ENCODE peak calls at places on chromosomes 6 and 20, in ten cellular contexts. K is Panc1, N is HCT116, A is stomach, T is esophagus muscularis mucosa, F is SK-N-SH, D is sigmoid colon, U is GM12878, G is K562, I is transverse colon. L is an unnamed sample. For H3K4me1, the result is how much of the 10 kb centered on the place peaks cover.

GRCh38 chr6:47646689-47647088 is 51.7 kb upstream of the ADGRF4 start:
- DNase-seq in G (no peak), I (no peak), N (no peak), A (no peak), U (no peak), F (no peak), T (no peak), K (no peak), D (no peak), L (no peak)

GRCh38 chr20:62880935-62881661 is 19.5 kb upstream of the TCFL5 start:
- DNase-seq in U (no peak), N (no peak), F (no peak), D (no peak), G (no peak), K (no peak), A (no peak), I (no peak), T (no peak), L (no peak)

GRCh38 chr20:21229163-21229562 is 74.0 kb upstream of the XRN2 start:
- DNase-seq in K (no peak), G (no peak), F (no peak), U (no peak), D (no peak), T (no peak), N (peak), A (no peak), I (no peak), L (no peak)

GRCh38 chr6:42778072-42778471 is 3.8 kb upstream of the BICRAL start:
- DNase-seq in U (no peak), K (no peak), F (no peak), G (no peak), I (no peak), A (no peak), D (no peak), T (no peak), N (no peak), L (no peak)

GRCh38 chr20:10271470-10272219 is 53.0 kb downstream of the SNAP25 start:
- DNase-seq in G (no peak), F (no peak), K (no peak), T (peak), N (no peak), I (no peak), U (no peak), D (no peak), A (no peak), L (no peak)

GRCh38 chr20:5528719-5529256 is 212.0 kb upstream of the PROKR2 start:
- DNase-seq in N (peak), G (peak), K (peak), D (peak), U (peak), T (no peak), I (peak), A (peak), F (peak), L (peak)

GRCh38 chr6:149723771-149724417 is 6.0 kb upstream of the LATS1 start:
- DNase-seq in N (peak), K (no peak), A (peak), F (peak), I (peak), D (no peak), U (no peak), T (no peak), G (peak), L (peak)

GRCh38 chr20:1802385-1803215 is 92.6 kb upstream of the SIRPA start:
- DNase-seq in A (no peak), G (peak), D (peak), F (peak), T (no peak), I (peak), K (no peak), N (no peak), U (no peak), L (peak)

GRCh38 chr6:28402197-28402596 is 2.6 kb upstream of the ZSCAN12 start:
- DNase-seq in I (no peak), N (no peak), D (no peak), A (no peak), G (no peak), U (no peak), K (no peak), T (no peak), F (no peak), L (no peak)

GRCh38 chr6:109024784-109025183 is 69.9 kb downstream of the SESN1 start:
- DNase-seq in D (no peak), A (no peak), G (no peak), F (no peak), I (no peak), K (no peak), N (no peak), U (no peak), T (no peak), L (no peak)

GRCh38 chr6:129860901-129861665 is at the start of gene TMEM244:
- DNase-seq in A (no peak), K (no peak), D (no peak), N (no peak), U (no peak), G (no peak), I (no peak), T (no peak), F (no peak), L (no peak)

GRCh38 chr6:63882208-63882607 is 246.6 kb downstream of the PHF3 start:
- DNase-seq in K (peak), T (no peak), D (no peak), G (no peak), N (peak), I (no peak), U (no peak), F (peak), A (no peak), L (no peak)

GRCh38 chr6:124780621-124781020 is 181.6 kb upstream of the RNF217 start:
- DNase-seq in K (no peak), A (no peak), F (no peak), T (no peak), I (no peak), U (no peak), N (no peak), G (no peak), D (no peak), L (no peak)

GRCh38 chr20:61411743-61412142 is 159.7 kb downstream of the CDH4 start:
- DNase-seq in K (no peak), G (no peak), T (no peak), I (no peak), F (no peak), A (no peak), U (no peak), N (no peak), D (no peak), L (no peak)

GRCh38 chr20:9769954-9770353 is 68.9 kb downstream of the PAK5 start:
- DNase-seq in T (no peak), I (no peak), N (no peak), K (no peak), G (no peak), A (no peak), F (no peak), U (no peak), D (no peak), L (no peak)

GRCh38 chr6:105087571-105088211 is 92.1 kb downstream of the POPDC3 start:
- DNase-seq in D (no peak), A (peak), K (no peak), T (no peak), G (peak), U (peak), F (peak), I (peak), N (peak), L (no peak)

GRCh38 chr6:125748534-125749111 is 809 bp upstream of the HEY2 start:
- DNase-seq in U (no peak), D (no peak), T (no peak), K (no peak), F (peak), I (no peak), N (no peak), G (no peak), A (no peak), L (peak)

GRCh38 chr6:111686249-111686997 is 80.7 kb upstream of the TRAF3IP2 start:
- DNase-seq in T (peak), N (no peak), D (no peak), I (no peak), U (no peak), G (no peak), A (no peak), F (peak), K (no peak), L (no peak)

GRCh38 chr6:111823831-111824607 is 49.2 kb downstream of the FYN start:
- DNase-seq in F (no peak), G (no peak), T (no peak), I (no peak), A (no peak), D (no peak), N (no peak), U (no peak), K (no peak), L (no peak)

GRCh38 chr20:62759981-62760431 is 36.3 kb upstream of the MRGBP start:
- DNase-seq in A (no peak), K (no peak), G (no peak), N (no peak), T (no peak), D (no peak), I (no peak), F (no peak), U (no peak), L (peak)

GRCh38 chr6:52284131-52284459 is 447 bp downstream of the MCM3 start:
- DNase-seq in T (no peak), U (no peak), N (no peak), D (peak), K (no peak), I (peak), G (peak), A (no peak), F (peak), L (no peak)

GRCh38 chr6:109526905-109527628 is 44.0 kb upstream of the ZBTB24 start:
- DNase-seq in I (peak), N (peak), K (peak), F (peak), U (peak), T (no peak), G (peak), D (no peak), A (peak), L (no peak)

GRCh38 chr20:50450961-50451752 is 59.0 kb upstream of the PTPN1 start:
- DNase-seq in U (peak), G (no peak), A (peak), T (no peak), D (peak), F (no peak), I (peak), N (no peak), K (no peak), L (peak)

GRCh38 chr6:25173951-25174474 is 105.2 kb upstream of the CARMIL1 start:
- DNase-seq in I (no peak), U (no peak), N (peak), K (peak), G (no peak), F (no peak), T (no peak), D (no peak), A (no peak), L (no peak)

GRCh38 chr20:40314278-40314677 is 374.8 kb downstream of the MAFB start:
- DNase-seq in U (no peak), I (no peak), G (no peak), K (no peak), A (no peak), F (no peak), D (no peak), N (no peak), T (peak), L (no peak)

GRCh38 chr6:141829996-141830395 is 302.7 kb upstream of the GJE1 start:
- DNase-seq in A (no peak), U (no peak), N (no peak), I (no peak), K (no peak), T (no peak), D (no peak), F (no peak), G (no peak), L (no peak)

GRCh38 chr6:108799791-108800190 is 48.4 kb upstream of the ARMC2 start:
- DNase-seq in G (no peak), T (no peak), D (no peak), N (no peak), I (no peak), A (no peak), F (no peak), K (no peak), U (no peak), L (no peak)

GRCh38 chr6:73058736-73059135 is 166.6 kb downstream of the KHDC1L start:
- DNase-seq in N (no peak), K (no peak), U (no peak), D (no peak), T (no peak), A (no peak), G (no peak), I (no peak), F (no peak), L (no peak)

GRCh38 chr6:24854077-24854670 is 55.5 kb upstream of the ARMH2 start:
- DNase-seq in T (no peak), K (no peak), I (no peak), A (no peak), G (no peak), U (no peak), N (no peak), D (no peak), F (no peak), L (no peak)

GRCh38 chr6:37135835-37136694 is 33.9 kb upstream of the PIM1 start:
- DNase-seq in D (no peak), I (no peak), U (no peak), G (no peak), A (no peak), T (no peak), N (no peak), K (no peak), F (no peak), L (no peak)

GRCh38 chr6:37136821-37137200 is 33.1 kb upstream of the PIM1 start:
- DNase-seq in G (no peak), A (no peak), U (no peak), K (no peak), F (no peak), N (no peak), T (no peak), I (no peak), D (no peak), L (no peak)

GRCh38 chr6:37131960-37132253 is 38.0 kb upstream of the PIM1 start:
- DNase-seq in K (no peak), F (no peak), U (no peak), G (no peak), A (no peak), D (no peak), N (no peak), I (no peak), T (no peak), L (no peak)

GRCh38 chr6:37137201-37137880 is 32.6 kb upstream of the PIM1 start:
- DNase-seq in N (peak), K (no peak), U (no peak), A (no peak), F (peak), D (peak), T (no peak), I (no peak), G (no peak), L (no peak)

DNA sequence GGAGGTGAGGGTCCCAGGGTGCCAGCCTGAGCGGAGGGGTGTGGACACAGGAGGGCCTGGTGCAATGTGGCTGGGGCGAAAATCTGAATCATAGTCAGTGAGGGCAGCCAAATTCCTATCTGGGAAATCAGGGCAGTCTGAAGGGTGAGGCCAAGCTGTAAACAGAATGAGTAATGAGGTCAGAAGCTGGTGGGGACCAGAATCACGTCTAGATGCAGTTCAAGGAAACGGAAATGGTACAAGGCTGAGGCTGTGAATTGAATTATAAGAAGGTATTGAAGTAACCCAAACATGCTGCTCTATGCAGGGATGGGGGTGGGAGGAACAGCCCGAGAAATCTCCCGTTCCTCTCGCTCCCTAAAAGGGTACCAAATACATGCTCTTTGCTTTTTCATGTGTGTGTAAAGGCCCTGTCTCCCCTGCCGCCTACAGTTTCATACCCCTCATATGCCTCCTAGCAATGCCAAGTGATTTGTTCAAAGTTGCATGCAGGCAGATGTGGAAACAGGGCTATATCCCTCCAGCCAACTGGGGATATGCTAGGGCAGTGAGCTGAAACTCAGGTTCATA is 35.2 kb upstream of the PIM1 start:
- DNase-seq in U (no peak), T (no peak), F (no peak), I (peak), K (peak), G (no peak), A (peak), D (peak), N (peak), L (no peak)
- H3K4me1 ChIP-seq in U (under half), T (under half), F (under half), I (half or more), K (half or more), G (under half), A (half or more), D (under half), N (half or more), L (half or more)

GRCh38 chr6:84976516-84977420 is 212.4 kb upstream of the TBX18 start:
- DNase-seq in G (no peak), D (no peak), K (no peak), U (no peak), F (no peak), I (no peak), A (no peak), T (no peak), N (no peak), L (no peak)
- TF ChIP-seq POLR2AphosphoS5 in G (no peak), D (no peak), K (no peak), U (no peak), F (no peak), I (no peak), A (no peak), T (no peak), N (no peak), L (no peak)

DNA sequence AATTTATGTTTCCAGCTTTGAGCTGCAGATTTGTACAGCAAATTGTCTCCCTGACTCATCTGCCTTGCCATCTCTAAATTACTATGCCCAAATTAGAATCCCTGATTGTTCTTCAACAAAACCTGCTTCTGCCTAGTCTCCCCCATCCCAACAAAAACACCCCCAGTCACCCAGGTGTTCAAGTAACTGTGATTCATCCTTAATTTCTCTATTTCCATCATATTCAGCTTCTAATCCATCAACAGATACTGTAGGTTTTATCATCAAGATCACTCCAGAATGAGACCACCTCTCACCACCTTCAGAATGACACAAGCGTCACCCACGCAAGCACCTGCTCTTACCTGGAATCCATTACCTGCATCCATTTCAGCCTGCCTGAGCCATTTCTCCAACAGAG is 498.5 kb downstream of the PRKN start:
- DNase-seq in T (no peak), I (no peak), F (no peak), K (no peak), A (no peak), D (no peak), U (no peak), G (no peak), N (no peak), L (no peak)
- H3K4me1 ChIP-seq in T (under half), I (under half), F (under half), K (under half), A (under half), D (under half), U (under half), G (under half), N (under half), L (under half)

GRCh38 chr6:13384966-13385365 is 56.6 kb upstream of the TBC1D7 start:
- DNase-seq in U (no peak), G (no peak), A (no peak), K (no peak), N (no peak), T (no peak), F (peak), I (no peak), D (no peak), L (no peak)
- TF ChIP-seq POLR2AphosphoS5 in U (no peak), G (no peak), A (no peak), K (no peak), N (no peak), T (no peak), F (no peak), I (no peak), D (no peak), L (no peak)

GRCh38 chr6:156175971-156176421 is 601.2 kb upstream of the ARID1B start:
- DNase-seq in G (no peak), I (peak), F (peak), U (no peak), D (peak), N (peak), A (peak), K (no peak), T (no peak), L (no peak)
- H3K4me1 ChIP-seq in G (under half), I (under half), F (under half), U (under half), D (under half), N (under half), A (under half), K (under half), T (under half), L (under half)

GRCh38 chr6:119349041-119349340 is 570 bp downstream of the MAN1A1 start:
- DNase-seq in I (no peak), N (no peak), A (peak), D (no peak), G (no peak), K (no peak), U (no peak), T (no peak), F (peak), L (peak)

GRCh38 chr6:119348308-119349040 is 1.1 kb downstream of the MAN1A1 start:
- DNase-seq in D (peak), K (no peak), G (peak), A (peak), T (no peak), N (no peak), U (no peak), I (peak), F (peak), L (peak)

GRCh38 chr6:119349341-119350201 is at the start of gene MAN1A1:
- DNase-seq in U (no peak), D (peak), A (peak), N (peak), G (peak), T (peak), K (no peak), F (peak), I (peak), L (peak)

GRCh38 chr6:119351005-119351394 is 1.4 kb upstream of the MAN1A1 start:
- DNase-seq in U (no peak), T (no peak), N (peak), F (peak), A (no peak), D (no peak), I (no peak), K (no peak), G (no peak), L (no peak)

DNA sequence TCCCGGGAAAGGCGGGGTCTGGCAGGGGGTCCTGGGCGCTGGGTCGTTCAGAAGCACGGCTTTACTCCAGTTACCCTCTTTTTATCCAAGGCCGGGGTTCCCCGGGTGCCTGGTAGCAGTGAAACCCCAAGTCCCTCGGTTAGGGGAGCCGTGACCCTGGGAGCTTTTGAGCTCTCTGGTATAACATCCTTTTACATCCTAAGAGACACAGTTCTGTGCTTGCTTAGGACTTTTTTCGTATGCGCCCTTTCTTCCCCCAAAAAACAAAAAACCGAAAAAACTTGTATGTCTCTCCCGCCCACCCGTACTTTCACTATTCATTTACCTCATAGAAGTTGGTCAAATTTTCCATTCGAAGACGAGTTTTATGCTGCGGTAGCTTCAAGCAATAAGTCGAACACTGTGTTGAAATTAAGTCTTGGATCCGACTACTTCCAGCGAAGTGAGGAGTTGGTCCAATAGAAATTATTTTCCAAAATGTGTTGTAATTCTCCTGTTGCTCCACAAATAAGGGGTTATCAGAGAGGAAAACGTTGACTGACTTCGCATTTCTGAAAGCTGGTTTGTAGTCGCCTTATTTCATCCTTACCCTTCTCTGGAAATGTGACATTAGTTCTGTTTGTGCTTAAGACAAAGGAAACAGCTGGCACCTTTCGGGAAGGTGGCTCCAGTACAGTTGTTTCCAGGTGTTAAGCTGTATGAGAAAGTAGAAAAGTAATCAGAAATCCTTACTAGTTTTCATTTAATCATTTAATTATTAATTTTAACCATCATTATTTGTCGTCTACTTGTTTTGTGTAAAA is 842 bp upstream of the MAN1A1 start:
- DNase-seq in I (peak), A (no peak), N (peak), T (no peak), U (no peak), D (no peak), K (peak), F (peak), G (no peak), L (no peak)
- TF ChIP-seq POLR2AphosphoS5 in I (no peak), A (peak), N (no peak), T (peak), U (no peak), D (peak), K (no peak), F (no peak), G (no peak), L (peak)

GRCh38 chr20:34431168-34431567 is 68.1 kb downstream of the ITCH start:
- DNase-seq in I (no peak), N (no peak), A (no peak), D (no peak), U (no peak), K (no peak), F (no peak), G (no peak), T (no peak), L (no peak)
- H3K4me1 ChIP-seq in I (under half), N (under half), A (under half), D (under half), U (under half), K (under half), F (under half), G (under half), T (under half), L (under half)

L was measured in spleen.